ENCODE peak calls at places on chromosomes 7 and 10, in five cellular contexts. A is GM06990, X is AG04450, N is SK-N-SH, B is spleen. C is an unnamed sample.

GRCh38 chr7:158357106-158357897 is 230.3 kb downstream of the PTPRN2 start:
- DNase-seq in A (no peak), N (no peak), X (no peak), B (peak), C (no peak)

GRCh38 chr10:49237985-49238384 is 49.8 kb upstream of the TMEM273 start:
- DNase-seq in A (no peak), X (no peak), N (no peak), B (no peak), C (no peak)

GRCh38 chr7:107119376-107120100 is 49.3 kb upstream of the HBP1 start:
- DNase-seq in X (no peak), N (no peak), B (no peak), A (no peak), C (no peak)

GRCh38 chr7:4682621-4683042 is 537 bp downstream of the FOXK1 start:
- DNase-seq in X (no peak), N (no peak), B (peak), A (peak), C (peak)

GRCh38 chr10:100882681-100883321 is 30.0 kb upstream of the SLF2 start:
- DNase-seq in A (no peak), B (no peak), X (peak), N (no peak), C (peak)

GRCh38 chr7:38477333-38477732 is 153.8 kb downstream of the AMPH start:
- DNase-seq in N (no peak), B (no peak), X (no peak), A (no peak), C (no peak)

GRCh38 chr10:94963901-94964300 is 25.4 kb downstream of the CYP2C9 start:
- DNase-seq in A (no peak), X (no peak), B (no peak), N (peak), C (peak)

GRCh38 chr7:141355057-141355456 is 196.2 kb upstream of the AGK start:
- DNase-seq in N (no peak), X (no peak), A (no peak), B (no peak), C (no peak)

GRCh38 chr7:38796636-38797501 is 112.1 kb downstream of the VPS41 start:
- DNase-seq in B (no peak), X (peak), A (peak), N (peak), C (peak)

GRCh38 chr10:15824498-15824897 is 35.8 kb downstream of the MINDY3 start:
- DNase-seq in A (no peak), X (no peak), B (no peak), N (peak), C (no peak)

GRCh38 chr10:70656489-70656888 is 15.8 kb upstream of the ADAMTS14 start:
- DNase-seq in B (no peak), X (peak), A (no peak), N (no peak), C (peak)

GRCh38 chr7:17521437-17521836 is 223.0 kb downstream of the AHR start:
- DNase-seq in X (no peak), N (no peak), B (no peak), A (no peak), C (peak)

GRCh38 chr10:76033457-76034196 is 602.2 kb downstream of the LRMDA start:
- DNase-seq in N (no peak), X (no peak), A (no peak), B (no peak), C (peak)

DNA sequence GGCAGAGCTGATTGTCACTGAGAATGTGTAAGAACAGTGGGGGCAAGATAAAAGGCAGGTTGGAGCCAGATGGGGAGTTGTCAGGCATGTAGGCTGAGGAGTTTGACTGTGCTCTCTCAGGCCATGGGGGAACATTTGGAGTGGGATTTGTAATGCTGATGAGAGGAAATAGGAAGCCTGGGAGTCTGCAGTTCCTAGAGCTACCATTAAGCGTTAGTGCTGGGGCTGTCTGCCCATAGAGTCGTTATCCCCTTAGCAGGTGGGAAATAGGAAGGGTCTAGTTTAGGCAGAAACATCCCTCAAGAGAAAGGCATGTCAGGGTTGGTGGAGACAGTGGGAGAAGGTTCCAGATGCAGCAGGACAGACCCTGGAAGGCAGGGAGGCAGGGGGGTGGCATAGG is 75.5 kb downstream of the RPS24 start:
- DNase-seq in N (no peak), X (no peak), B (no peak), A (no peak), C (no peak)
- H3K4me3 ChIP-seq in N (no peak), X (no peak), B (no peak), A (no peak), C (no peak)

DNA sequence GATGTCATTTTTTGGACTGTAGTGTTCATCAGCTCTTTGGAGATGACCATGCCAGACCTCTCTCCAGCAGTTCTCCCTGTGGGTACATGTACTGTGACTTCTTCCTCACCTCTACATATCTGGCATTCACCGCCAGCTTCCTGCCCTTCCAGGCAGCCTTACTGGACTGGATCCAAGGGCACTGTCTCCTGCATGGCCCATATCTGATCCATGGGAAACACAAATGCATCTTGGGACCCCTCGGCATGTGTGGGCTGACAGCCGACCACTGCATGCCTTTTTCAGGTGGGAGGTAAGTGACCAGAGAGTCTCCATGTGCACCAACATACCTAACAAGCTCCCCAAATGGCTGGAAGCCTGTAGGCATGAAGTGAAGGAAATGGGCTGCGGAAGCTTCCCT is 3.9 kb upstream of the BLVRA start:
- DNase-seq in N (no peak), X (no peak), B (no peak), A (no peak), C (no peak)
- H3K4me3 ChIP-seq in N (no peak), X (no peak), B (no peak), A (no peak), C (no peak)

DNA sequence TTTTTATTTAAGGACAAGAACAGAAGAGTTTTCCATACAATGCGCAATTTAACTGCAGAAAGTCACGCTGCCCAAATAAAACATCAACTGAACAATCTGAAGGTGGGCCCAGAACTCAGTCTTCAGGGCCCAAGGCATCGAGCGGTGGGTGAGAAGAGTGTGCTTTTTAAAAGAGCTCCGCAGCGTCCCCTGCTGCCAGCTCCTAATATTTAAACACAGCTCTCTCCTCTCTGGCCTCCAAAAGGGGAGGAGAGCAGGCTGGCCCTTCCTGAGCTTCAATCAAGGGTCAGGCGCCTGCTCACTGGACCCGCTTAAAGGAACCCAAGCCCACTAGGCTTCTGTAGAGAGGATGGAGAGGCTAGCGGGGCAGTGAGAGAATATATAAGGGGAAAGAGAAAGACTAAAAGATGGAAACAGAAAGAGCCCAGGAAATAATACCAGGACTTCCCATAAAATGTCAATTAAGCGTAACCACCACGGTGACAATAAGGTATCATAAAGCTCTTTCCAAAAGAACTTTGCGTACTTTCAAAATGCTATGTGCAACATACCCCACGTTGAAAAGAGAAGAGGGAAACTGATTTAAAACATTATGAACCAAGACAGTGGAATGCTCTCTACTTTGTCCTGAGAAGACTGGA is 2.8 kb downstream of the FAM53B start:
- DNase-seq in X (no peak), N (peak), B (peak), A (peak), C (peak)
- H3K4me3 ChIP-seq in X (no peak), N (no peak), B (peak), A (peak), C (peak)

GRCh38 chr7:140230517-140230861 is 53.7 kb upstream of the KDM7A start:
- DNase-seq in A (peak), N (peak), X (no peak), B (peak), C (peak)

GRCh38 chr7:140235114-140235513 is 58.3 kb upstream of the KDM7A start:
- DNase-seq in X (no peak), A (no peak), N (no peak), B (no peak), C (no peak)

GRCh38 chr7:140231779-140232491 is 55.2 kb upstream of the KDM7A start:
- DNase-seq in N (no peak), A (no peak), B (no peak), X (no peak), C (no peak)

GRCh38 chr7:140230862-140231778 is 54.3 kb upstream of the KDM7A start:
- DNase-seq in B (peak), X (no peak), N (peak), A (peak), C (peak)

DNA sequence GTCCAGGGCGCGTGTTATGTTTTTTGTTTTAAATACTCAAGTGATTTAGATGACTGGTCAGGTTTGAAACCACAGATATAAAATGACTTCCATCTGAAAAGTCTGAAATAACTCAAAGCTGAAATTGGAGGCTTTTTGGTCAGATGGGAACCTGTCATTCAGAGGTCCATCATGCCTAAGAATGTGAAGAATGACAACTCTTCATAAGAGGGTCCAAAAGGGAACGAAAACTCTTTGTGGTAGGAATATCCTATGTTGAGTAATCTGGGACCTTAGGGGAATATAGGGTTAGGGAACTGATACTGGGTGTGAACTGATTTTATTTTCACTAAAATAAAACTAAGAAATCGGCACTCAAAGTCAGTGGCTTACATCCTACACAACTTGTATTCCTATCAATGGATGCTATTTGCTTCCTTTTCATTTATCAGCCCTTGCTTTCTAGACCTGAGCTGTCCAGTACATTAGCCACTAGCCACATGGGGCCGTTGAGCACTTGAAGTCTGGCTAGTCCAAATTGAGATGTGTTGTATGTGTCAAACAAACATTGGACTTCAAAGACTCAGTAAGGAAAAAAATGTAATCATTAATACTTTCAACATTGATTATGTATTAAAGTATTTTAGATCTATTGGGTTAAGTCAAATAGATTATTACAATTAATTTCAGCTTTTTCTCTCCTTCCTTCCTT is 56.3 kb upstream of the KDM7A start:
- DNase-seq in X (no peak), B (no peak), N (no peak), A (peak), C (no peak)
- H3K4me3 ChIP-seq in X (no peak), B (no peak), N (no peak), A (no peak), C (no peak)